ENCODE peak calls at places on chromosomes 2 and 18, in four cellular contexts. One of them, this sample, is unnamed. For H3K4me1, the result is how much of the 10 kb centered on the place peaks cover.

GRCh38 chr18:76922107-76922506 is 99.8 kb downstream of the ZNF236 start:
- DNase-seq in cardiac muscle cell: peak
- DNase-seq in CD4-positive, CD25-positive, alpha-beta regulatory T cell: peak
- DNase-seq in effector memory CD4-positive, alpha-beta T cell: peak
- DNase-seq in this sample: peak

GRCh38 chr2:237657063-237657462 is 29.7 kb downstream of the LRRFIP1 start:
- DNase-seq in CD4-positive, CD25-positive, alpha-beta regulatory T cell: no peak
- DNase-seq in effector memory CD4-positive, alpha-beta T cell: no peak
- DNase-seq in cardiac muscle cell: no peak
- DNase-seq in this sample: no peak

GRCh38 chr2:62806231-62806630 is 100.7 kb downstream of the EHBP1 start:
- DNase-seq in CD4-positive, CD25-positive, alpha-beta regulatory T cell: no peak
- DNase-seq in cardiac muscle cell: no peak
- DNase-seq in effector memory CD4-positive, alpha-beta T cell: no peak
- DNase-seq in this sample: no peak

GRCh38 chr2:118003396-118003824 is 10.5 kb downstream of the CCDC93 start:
- DNase-seq in CD4-positive, CD25-positive, alpha-beta regulatory T cell: peak
- DNase-seq in cardiac muscle cell: peak
- DNase-seq in effector memory CD4-positive, alpha-beta T cell: peak
- DNase-seq in this sample: peak

GRCh38 chr2:16413257-16413656 is 252.4 kb downstream of the CYRIA start:
- DNase-seq in CD4-positive, CD25-positive, alpha-beta regulatory T cell: no peak
- DNase-seq in effector memory CD4-positive, alpha-beta T cell: no peak
- DNase-seq in cardiac muscle cell: peak
- DNase-seq in this sample: no peak

GRCh38 chr2:158624071-158624470 is 167.3 kb downstream of the PKP4 start:
- DNase-seq in CD4-positive, CD25-positive, alpha-beta regulatory T cell: no peak
- DNase-seq in cardiac muscle cell: no peak
- DNase-seq in effector memory CD4-positive, alpha-beta T cell: no peak
- DNase-seq in this sample: no peak

GRCh38 chr2:58539973-58540372 is 298.8 kb upstream of the FANCL start:
- DNase-seq in effector memory CD4-positive, alpha-beta T cell: no peak
- DNase-seq in CD4-positive, CD25-positive, alpha-beta regulatory T cell: no peak
- DNase-seq in cardiac muscle cell: no peak
- DNase-seq in this sample: no peak

GRCh38 chr2:145569108-145569507 is 1049.2 kb upstream of the ZEB2 start:
- DNase-seq in effector memory CD4-positive, alpha-beta T cell: no peak
- DNase-seq in cardiac muscle cell: no peak
- DNase-seq in CD4-positive, CD25-positive, alpha-beta regulatory T cell: no peak
- DNase-seq in this sample: no peak

GRCh38 chr2:16728742-16729141 is 63.1 kb upstream of the CYRIA start:
- DNase-seq in cardiac muscle cell: no peak
- DNase-seq in CD4-positive, CD25-positive, alpha-beta regulatory T cell: no peak
- DNase-seq in effector memory CD4-positive, alpha-beta T cell: no peak
- DNase-seq in this sample: no peak

GRCh38 chr18:11981383-11981632 is at the start of gene IMPA2:
- DNase-seq in cardiac muscle cell: no peak
- DNase-seq in effector memory CD4-positive, alpha-beta T cell: no peak
- DNase-seq in CD4-positive, CD25-positive, alpha-beta regulatory T cell: no peak
- DNase-seq in this sample: no peak

GRCh38 chr2:38268691-38269309 is 108.3 kb downstream of the ATL2 start:
- DNase-seq in CD4-positive, CD25-positive, alpha-beta regulatory T cell: no peak
- DNase-seq in cardiac muscle cell: no peak
- DNase-seq in effector memory CD4-positive, alpha-beta T cell: no peak
- DNase-seq in this sample: no peak

GRCh38 chr2:72140621-72140960 is 7.1 kb downstream of the CYP26B1 start:
- DNase-seq in effector memory CD4-positive, alpha-beta T cell: no peak
- DNase-seq in CD4-positive, CD25-positive, alpha-beta regulatory T cell: no peak
- DNase-seq in cardiac muscle cell: no peak
- DNase-seq in this sample: no peak

DNA sequence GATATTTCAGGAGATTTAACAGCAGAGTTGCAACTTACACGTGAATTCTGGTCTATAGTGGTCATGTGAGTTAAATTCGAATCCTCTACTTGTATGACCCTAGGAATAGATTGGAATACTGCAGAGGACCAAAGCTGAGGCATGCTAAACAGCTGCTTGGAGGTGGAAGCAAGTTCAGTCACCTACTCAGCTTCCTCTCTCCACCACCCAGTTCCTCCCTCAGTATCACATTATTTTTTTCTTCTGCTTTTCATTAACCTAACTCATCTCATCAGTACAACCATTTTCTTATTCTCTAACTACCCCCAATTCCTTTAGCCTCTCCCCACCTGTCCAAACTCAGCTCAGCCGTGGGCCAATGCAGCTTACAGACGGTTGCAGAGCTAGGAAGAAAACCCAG is 385.5 kb downstream of the SETBP1 start:
- DNase-seq in cardiac muscle cell: no peak
- DNase-seq in CD4-positive, CD25-positive, alpha-beta regulatory T cell: no peak
- DNase-seq in effector memory CD4-positive, alpha-beta T cell: no peak
- DNase-seq in this sample: no peak
- H3K4me3 ChIP-seq in cardiac muscle cell: no peak
- H3K4me3 ChIP-seq in CD4-positive, CD25-positive, alpha-beta regulatory T cell: no peak
- H3K4me3 ChIP-seq in effector memory CD4-positive, alpha-beta T cell: no peak
- H3K4me3 ChIP-seq in this sample: no peak

DNA sequence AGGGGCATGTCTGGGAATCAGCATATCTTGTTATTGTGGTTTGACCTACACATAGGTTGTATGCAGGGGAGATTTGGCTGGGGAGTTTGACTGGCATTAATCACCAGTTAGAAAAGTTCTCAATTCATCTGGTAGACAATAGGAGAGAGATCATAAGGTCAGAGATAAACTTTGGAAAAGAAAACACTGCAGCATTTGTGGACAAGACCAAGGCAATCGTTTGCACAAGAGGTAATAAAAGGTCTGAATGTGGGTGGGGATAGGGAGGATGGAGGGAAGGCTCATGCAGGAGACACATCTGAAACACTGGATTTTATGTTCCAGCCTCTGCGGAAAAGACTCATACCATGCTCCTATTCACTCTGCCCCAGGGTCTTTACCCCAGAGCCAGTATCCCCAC is 136.9 kb downstream of the MAIP1 start:
- DNase-seq in CD4-positive, CD25-positive, alpha-beta regulatory T cell: no peak
- DNase-seq in effector memory CD4-positive, alpha-beta T cell: no peak
- DNase-seq in cardiac muscle cell: no peak
- DNase-seq in this sample: no peak
- H3K4me1 ChIP-seq in CD4-positive, CD25-positive, alpha-beta regulatory T cell: under half
- H3K4me1 ChIP-seq in effector memory CD4-positive, alpha-beta T cell: under half
- H3K4me1 ChIP-seq in cardiac muscle cell: under half
- H3K4me1 ChIP-seq in this sample: under half

DNA sequence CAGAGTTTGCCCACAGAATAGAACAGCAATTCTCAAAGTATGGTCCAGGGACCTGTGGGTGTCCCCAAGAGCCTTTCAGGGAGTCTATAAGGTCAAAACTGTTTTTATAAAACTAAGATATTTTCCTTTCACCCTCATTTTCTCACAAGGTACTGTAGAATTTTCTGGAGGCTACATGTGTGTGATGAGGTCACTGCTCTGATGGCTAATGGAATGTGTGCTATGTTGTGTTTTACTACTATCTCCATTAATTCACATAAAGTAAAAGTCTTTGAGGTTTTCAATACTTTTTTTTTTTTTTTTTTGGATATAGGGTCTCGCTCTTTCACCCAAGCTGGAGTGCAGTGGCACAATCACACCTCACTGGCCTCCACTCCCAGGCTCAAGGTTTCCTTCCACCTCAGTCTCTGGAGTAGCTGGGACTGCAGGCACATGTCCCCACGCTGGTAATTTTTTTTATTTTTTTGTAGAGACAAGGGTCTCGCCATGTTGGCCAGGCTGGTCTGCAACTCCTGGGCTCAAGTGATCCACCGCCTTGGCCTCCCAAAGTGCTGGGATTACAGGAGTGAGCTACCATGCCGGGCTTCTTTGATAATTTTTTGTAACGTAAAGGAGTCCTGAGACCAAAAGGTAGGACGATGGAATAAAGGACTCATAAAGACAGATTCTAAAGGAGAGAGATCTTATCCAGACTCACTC is 1.8 kb downstream of the TRABD2A start:
- DNase-seq in CD4-positive, CD25-positive, alpha-beta regulatory T cell: no peak
- DNase-seq in effector memory CD4-positive, alpha-beta T cell: no peak
- DNase-seq in cardiac muscle cell: no peak
- DNase-seq in this sample: no peak
- H3K4me3 ChIP-seq in CD4-positive, CD25-positive, alpha-beta regulatory T cell: peak
- H3K4me3 ChIP-seq in effector memory CD4-positive, alpha-beta T cell: peak
- H3K4me3 ChIP-seq in cardiac muscle cell: no peak
- H3K4me3 ChIP-seq in this sample: no peak

GRCh38 chr2:85933753-85934594 is 45.2 kb upstream of the ST3GAL5 start:
- DNase-seq in cardiac muscle cell: no peak
- DNase-seq in CD4-positive, CD25-positive, alpha-beta regulatory T cell: no peak
- DNase-seq in effector memory CD4-positive, alpha-beta T cell: no peak
- DNase-seq in this sample: no peak

GRCh38 chr2:85929096-85930044 is 40.6 kb upstream of the ST3GAL5 start:
- DNase-seq in effector memory CD4-positive, alpha-beta T cell: no peak
- DNase-seq in cardiac muscle cell: no peak
- DNase-seq in CD4-positive, CD25-positive, alpha-beta regulatory T cell: no peak
- DNase-seq in this sample: no peak

GRCh38 chr2:85926931-85927527 is 38.2 kb upstream of the ST3GAL5 start:
- DNase-seq in CD4-positive, CD25-positive, alpha-beta regulatory T cell: no peak
- DNase-seq in cardiac muscle cell: no peak
- DNase-seq in effector memory CD4-positive, alpha-beta T cell: no peak
- DNase-seq in this sample: no peak

GRCh38 chr2:85926526-85926925 is 37.7 kb upstream of the ST3GAL5 start:
- DNase-seq in cardiac muscle cell: no peak
- DNase-seq in effector memory CD4-positive, alpha-beta T cell: no peak
- DNase-seq in CD4-positive, CD25-positive, alpha-beta regulatory T cell: no peak
- DNase-seq in this sample: no peak

GRCh38 chr2:85930129-85931124 is 41.6 kb upstream of the ST3GAL5 start:
- DNase-seq in cardiac muscle cell: no peak
- DNase-seq in CD4-positive, CD25-positive, alpha-beta regulatory T cell: no peak
- DNase-seq in effector memory CD4-positive, alpha-beta T cell: no peak
- DNase-seq in this sample: no peak
- H3K4me1 ChIP-seq in cardiac muscle cell: under half
- H3K4me1 ChIP-seq in CD4-positive, CD25-positive, alpha-beta regulatory T cell: under half
- H3K4me1 ChIP-seq in effector memory CD4-positive, alpha-beta T cell: under half
- H3K4me1 ChIP-seq in this sample: under half

GRCh38 chr2:151200277-151200676 is 61.4 kb downstream of the RBM43 start:
- DNase-seq in cardiac muscle cell: no peak
- DNase-seq in effector memory CD4-positive, alpha-beta T cell: no peak
- DNase-seq in CD4-positive, CD25-positive, alpha-beta regulatory T cell: no peak
- DNase-seq in this sample: no peak
- H3K4me3 ChIP-seq in cardiac muscle cell: no peak
- H3K4me3 ChIP-seq in effector memory CD4-positive, alpha-beta T cell: no peak
- H3K4me3 ChIP-seq in CD4-positive, CD25-positive, alpha-beta regulatory T cell: no peak
- H3K4me3 ChIP-seq in this sample: no peak

GRCh38 chr18:79485788-79486355 is 90.1 kb downstream of the NFATC1 start:
- DNase-seq in CD4-positive, CD25-positive, alpha-beta regulatory T cell: no peak
- DNase-seq in effector memory CD4-positive, alpha-beta T cell: no peak
- DNase-seq in cardiac muscle cell: no peak
- DNase-seq in this sample: no peak
- H3K4me1 ChIP-seq in CD4-positive, CD25-positive, alpha-beta regulatory T cell: under half
- H3K4me1 ChIP-seq in effector memory CD4-positive, alpha-beta T cell: under half
- H3K4me1 ChIP-seq in cardiac muscle cell: under half
- H3K4me1 ChIP-seq in this sample: under half

DNA sequence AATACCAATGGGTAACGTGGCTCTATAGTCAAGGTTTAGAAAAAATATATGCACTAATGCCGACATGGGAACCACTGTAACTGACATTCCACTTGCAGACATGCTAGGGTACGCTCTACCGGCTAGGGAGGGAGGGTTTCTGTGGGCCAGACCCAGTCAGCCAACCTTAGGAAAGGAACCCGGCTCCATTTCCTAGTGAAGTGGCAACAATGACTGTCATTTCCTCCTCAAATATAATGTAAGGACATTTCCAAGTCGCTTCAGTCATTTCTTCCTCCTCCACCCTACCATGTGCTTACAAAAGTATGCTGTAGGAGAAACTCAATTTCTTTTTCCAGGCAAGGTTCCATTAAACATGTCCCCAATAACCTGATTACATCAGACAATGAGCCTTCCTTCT is 64.4 kb upstream of the PSMD14 start:
- DNase-seq in cardiac muscle cell: no peak
- DNase-seq in CD4-positive, CD25-positive, alpha-beta regulatory T cell: peak
- DNase-seq in effector memory CD4-positive, alpha-beta T cell: no peak
- DNase-seq in this sample: peak
- H3K4me3 ChIP-seq in cardiac muscle cell: peak
- H3K4me3 ChIP-seq in CD4-positive, CD25-positive, alpha-beta regulatory T cell: peak
- H3K4me3 ChIP-seq in effector memory CD4-positive, alpha-beta T cell: peak
- H3K4me3 ChIP-seq in this sample: peak

GRCh38 chr18:23103449-23103848 is 31.8 kb upstream of the CABLES1 start:
- DNase-seq in CD4-positive, CD25-positive, alpha-beta regulatory T cell: no peak
- DNase-seq in effector memory CD4-positive, alpha-beta T cell: no peak
- DNase-seq in cardiac muscle cell: no peak
- DNase-seq in this sample: no peak
- H3K4me1 ChIP-seq in CD4-positive, CD25-positive, alpha-beta regulatory T cell: under half
- H3K4me1 ChIP-seq in effector memory CD4-positive, alpha-beta T cell: under half
- H3K4me1 ChIP-seq in cardiac muscle cell: under half
- H3K4me1 ChIP-seq in this sample: under half